ENCODE peak calls at places on chromosomes 16 and 17, in six cellular contexts. One of them, this sample, is unnamed.

GRCh38 chr17:28112199-28112995 is 69.9 kb downstream of the NLK start:
- DNase-seq in astrocyte of the spinal cord: no peak
- DNase-seq in Caco-2: no peak
- DNase-seq in fibroblast of mammary gland: peak; percentile 30
- DNase-seq in endodermal cell: no peak
- DNase-seq in heart left ventricle: no peak
- DNase-seq in this sample: peak; percentile 11

GRCh38 chr17:29246638-29247037 is at the start of gene CRYBA1:
- DNase-seq in fibroblast of mammary gland: no peak
- DNase-seq in endodermal cell: no peak
- DNase-seq in heart left ventricle: no peak
- DNase-seq in Caco-2: no peak
- DNase-seq in astrocyte of the spinal cord: no peak
- DNase-seq in this sample: no peak

GRCh38 chr17:146983-147761 is 9.8 kb downstream of the SCGB1C2 start:
- DNase-seq in fibroblast of mammary gland: no peak
- DNase-seq in endodermal cell: no peak
- DNase-seq in astrocyte of the spinal cord: no peak
- DNase-seq in heart left ventricle: peak; percentile 65
- DNase-seq in Caco-2: peak; percentile 29
- DNase-seq in this sample: no peak

GRCh38 chr16:19083670-19084069 is 16.3 kb downstream of the COQ7 start:
- DNase-seq in astrocyte of the spinal cord: no peak
- DNase-seq in heart left ventricle: no peak
- DNase-seq in endodermal cell: no peak
- DNase-seq in fibroblast of mammary gland: no peak
- DNase-seq in Caco-2: no peak
- DNase-seq in this sample: no peak

GRCh38 chr17:19448341-19449268 is 37.6 kb downstream of the RNF112 start:
- DNase-seq in Caco-2: peak; percentile 54
- DNase-seq in endodermal cell: peak; percentile 37
- DNase-seq in heart left ventricle: no peak
- DNase-seq in fibroblast of mammary gland: peak; percentile 99
- DNase-seq in astrocyte of the spinal cord: peak; percentile 94
- DNase-seq in this sample: peak; percentile 87

GRCh38 chr17:79479876-79480275 is 131.0 kb downstream of the RBFOX3 start:
- DNase-seq in astrocyte of the spinal cord: no peak
- DNase-seq in fibroblast of mammary gland: no peak
- DNase-seq in heart left ventricle: no peak
- DNase-seq in endodermal cell: no peak
- DNase-seq in Caco-2: no peak
- DNase-seq in this sample: no peak

GRCh38 chr17:68535903-68536302 is 23.7 kb downstream of the PRKAR1A start:
- DNase-seq in endodermal cell: no peak
- DNase-seq in heart left ventricle: no peak
- DNase-seq in Caco-2: no peak
- DNase-seq in astrocyte of the spinal cord: no peak
- DNase-seq in fibroblast of mammary gland: no peak
- DNase-seq in this sample: no peak

GRCh38 chr16:12340151-12340733 is 363.7 kb downstream of the SNX29 start:
- DNase-seq in heart left ventricle: no peak
- DNase-seq in astrocyte of the spinal cord: peak; percentile 75
- DNase-seq in endodermal cell: peak; percentile 90
- DNase-seq in Caco-2: peak; percentile 47
- DNase-seq in fibroblast of mammary gland: peak; percentile 67
- DNase-seq in this sample: peak; percentile 39

GRCh38 chr16:81003610-81004460 is 2.9 kb downstream of the CMC2 start:
- DNase-seq in endodermal cell: no peak
- DNase-seq in astrocyte of the spinal cord: no peak
- DNase-seq in Caco-2: no peak
- DNase-seq in fibroblast of mammary gland: peak; percentile 53
- DNase-seq in heart left ventricle: no peak
- DNase-seq in this sample: no peak

GRCh38 chr17:58156839-58157803 is 8.9 kb downstream of the OR4D1 start:
- DNase-seq in endodermal cell: peak; percentile 93
- DNase-seq in Caco-2: no peak
- DNase-seq in astrocyte of the spinal cord: no peak
- DNase-seq in heart left ventricle: peak; percentile 75
- DNase-seq in fibroblast of mammary gland: no peak
- DNase-seq in this sample: no peak

GRCh38 chr16:55501549-55502322 is 7.1 kb upstream of the LPCAT2 start:
- DNase-seq in Caco-2: no peak
- DNase-seq in fibroblast of mammary gland: no peak
- DNase-seq in astrocyte of the spinal cord: no peak
- DNase-seq in heart left ventricle: no peak
- DNase-seq in endodermal cell: peak; percentile 83
- DNase-seq in this sample: no peak

GRCh38 chr16:27748868-27749546 is 199.1 kb downstream of the KATNIP start:
- DNase-seq in heart left ventricle: peak; percentile 37
- DNase-seq in astrocyte of the spinal cord: peak; percentile 78
- DNase-seq in fibroblast of mammary gland: peak; percentile 81
- DNase-seq in endodermal cell: peak; percentile 82
- DNase-seq in Caco-2: peak; percentile 56
- DNase-seq in this sample: peak; percentile 85

GRCh38 chr17:7173687-7174602 is 5.2 kb downstream of the ASGR1 start:
- DNase-seq in heart left ventricle: peak; percentile 84
- DNase-seq in endodermal cell: peak; percentile 98
- DNase-seq in fibroblast of mammary gland: peak; percentile 38
- DNase-seq in Caco-2: no peak
- DNase-seq in astrocyte of the spinal cord: peak; percentile 20
- DNase-seq in this sample: no peak

GRCh38 chr17:49787932-49788442 is 494 bp upstream of the KAT7 start:
- DNase-seq in astrocyte of the spinal cord: no peak
- DNase-seq in Caco-2: no peak
- DNase-seq in heart left ventricle: no peak
- DNase-seq in endodermal cell: peak; percentile 73
- DNase-seq in fibroblast of mammary gland: no peak
- DNase-seq in this sample: no peak

GRCh38 chr17:20012137-20012536 is 3.0 kb downstream of the SPECC1 start:
- DNase-seq in Caco-2: no peak
- DNase-seq in heart left ventricle: no peak
- DNase-seq in endodermal cell: no peak
- DNase-seq in astrocyte of the spinal cord: no peak
- DNase-seq in fibroblast of mammary gland: no peak
- DNase-seq in this sample: no peak

GRCh38 chr17:44203731-44204452 is 4.2 kb upstream of the ATXN7L3 start:
- DNase-seq in fibroblast of mammary gland: peak; percentile 66
- DNase-seq in Caco-2: peak; percentile 62
- DNase-seq in heart left ventricle: no peak
- DNase-seq in endodermal cell: peak; percentile 91
- DNase-seq in astrocyte of the spinal cord: peak; percentile 58
- DNase-seq in this sample: no peak

GRCh38 chr16:50093607-50094570 is 28.1 kb downstream of the HEATR3 start:
- DNase-seq in Caco-2: no peak
- DNase-seq in fibroblast of mammary gland: peak; percentile 94
- DNase-seq in heart left ventricle: peak; percentile 69
- DNase-seq in astrocyte of the spinal cord: peak; percentile 59
- DNase-seq in endodermal cell: no peak
- DNase-seq in this sample: no peak

GRCh38 chr16:49602201-49603041 is 228.8 kb downstream of the C16orf78 start:
- DNase-seq in Caco-2: peak; percentile 26
- DNase-seq in endodermal cell: peak; percentile 48
- DNase-seq in astrocyte of the spinal cord: no peak
- DNase-seq in fibroblast of mammary gland: no peak
- DNase-seq in heart left ventricle: no peak
- DNase-seq in this sample: no peak

GRCh38 chr17:17362531-17362930 is 59.4 kb downstream of the NT5M start:
- DNase-seq in heart left ventricle: peak; percentile 44
- DNase-seq in endodermal cell: peak; percentile 26
- DNase-seq in astrocyte of the spinal cord: no peak
- DNase-seq in fibroblast of mammary gland: no peak
- DNase-seq in Caco-2: no peak
- DNase-seq in this sample: no peak

GRCh38 chr17:56319531-56319930 is 166.3 kb downstream of the ANKFN1 start:
- DNase-seq in endodermal cell: peak; percentile 42
- DNase-seq in astrocyte of the spinal cord: peak; percentile 73
- DNase-seq in heart left ventricle: no peak
- DNase-seq in fibroblast of mammary gland: peak; percentile 84
- DNase-seq in Caco-2: no peak
- DNase-seq in this sample: peak; percentile 11

GRCh38 chr16:89043636-89044393 is 49.8 kb upstream of the ACSF3 start:
- DNase-seq in heart left ventricle: peak; percentile 26
- DNase-seq in astrocyte of the spinal cord: no peak
- DNase-seq in Caco-2: no peak
- DNase-seq in endodermal cell: no peak
- DNase-seq in fibroblast of mammary gland: no peak
- DNase-seq in this sample: no peak

GRCh38 chr17:74368341-74369152 is 1.2 kb downstream of the GPR142 start:
- DNase-seq in astrocyte of the spinal cord: peak; percentile 24
- DNase-seq in Caco-2: peak; percentile 72
- DNase-seq in endodermal cell: peak; percentile 95
- DNase-seq in fibroblast of mammary gland: peak; percentile 52
- DNase-seq in heart left ventricle: peak; percentile 85
- DNase-seq in this sample: no peak

GRCh38 chr16:54506691-54507090 is 220.1 kb upstream of the IRX3 start:
- DNase-seq in heart left ventricle: no peak
- DNase-seq in astrocyte of the spinal cord: no peak
- DNase-seq in endodermal cell: no peak
- DNase-seq in fibroblast of mammary gland: no peak
- DNase-seq in Caco-2: no peak
- DNase-seq in this sample: no peak

GRCh38 chr17:67157732-67158639 is 87.0 kb downstream of the HELZ start:
- DNase-seq in heart left ventricle: no peak
- DNase-seq in endodermal cell: no peak
- DNase-seq in fibroblast of mammary gland: peak; percentile 69
- DNase-seq in astrocyte of the spinal cord: peak; percentile 38
- DNase-seq in Caco-2: no peak
- DNase-seq in this sample: no peak

GRCh38 chr16:84557504-84557903 is 53.0 kb upstream of the MEAK7 start:
- DNase-seq in astrocyte of the spinal cord: peak; percentile 62
- DNase-seq in fibroblast of mammary gland: no peak
- DNase-seq in endodermal cell: no peak
- DNase-seq in Caco-2: no peak
- DNase-seq in heart left ventricle: no peak
- DNase-seq in this sample: no peak

GRCh38 chr16:1159325-1159972 is 6.5 kb downstream of the CACNA1H start:
- DNase-seq in Caco-2: no peak
- DNase-seq in endodermal cell: no peak
- DNase-seq in heart left ventricle: no peak
- DNase-seq in astrocyte of the spinal cord: no peak
- DNase-seq in fibroblast of mammary gland: no peak
- DNase-seq in this sample: no peak

GRCh38 chr17:3546521-3546920 is 11.1 kb downstream of the TRPV3 start:
- DNase-seq in fibroblast of mammary gland: no peak
- DNase-seq in astrocyte of the spinal cord: no peak
- DNase-seq in Caco-2: no peak
- DNase-seq in heart left ventricle: no peak
- DNase-seq in endodermal cell: peak; percentile 87
- DNase-seq in this sample: no peak

GRCh38 chr17:3545151-3545550 is 12.5 kb downstream of the TRPV3 start:
- DNase-seq in fibroblast of mammary gland: no peak
- DNase-seq in endodermal cell: peak; percentile 63
- DNase-seq in heart left ventricle: no peak
- DNase-seq in astrocyte of the spinal cord: no peak
- DNase-seq in Caco-2: no peak
- DNase-seq in this sample: no peak

GRCh38 chr17:3542410-3543088 is 15.1 kb downstream of the TRPV3 start:
- DNase-seq in heart left ventricle: no peak
- DNase-seq in astrocyte of the spinal cord: no peak
- DNase-seq in endodermal cell: no peak
- DNase-seq in Caco-2: no peak
- DNase-seq in fibroblast of mammary gland: no peak
- DNase-seq in this sample: no peak

GRCh38 chr17:3543453-3543852 is 14.2 kb downstream of the TRPV3 start:
- DNase-seq in heart left ventricle: no peak
- DNase-seq in endodermal cell: peak; percentile 41
- DNase-seq in fibroblast of mammary gland: no peak
- DNase-seq in Caco-2: no peak
- DNase-seq in astrocyte of the spinal cord: no peak
- DNase-seq in this sample: no peak

GRCh38 chr17:3544365-3544764 is 13.2 kb downstream of the TRPV3 start:
- DNase-seq in endodermal cell: peak; percentile 38
- DNase-seq in heart left ventricle: no peak
- DNase-seq in astrocyte of the spinal cord: no peak
- DNase-seq in Caco-2: no peak
- DNase-seq in fibroblast of mammary gland: no peak
- DNase-seq in this sample: no peak
- H3K4me3 ChIP-seq in endodermal cell: no peak overlapping the region
- H3K4me3 ChIP-seq in heart left ventricle: no peak overlapping the region
- H3K4me3 ChIP-seq in astrocyte of the spinal cord: no peak overlapping the region
- H3K4me3 ChIP-seq in Caco-2: no peak overlapping the region
- H3K4me3 ChIP-seq in fibroblast of mammary gland: no peak overlapping the region
- H3K4me3 ChIP-seq in this sample: no peak overlapping the region

GRCh38 chr16:31696968-31697743 is 169.5 kb downstream of the AHSP start:
- DNase-seq in endodermal cell: no peak
- DNase-seq in Caco-2: no peak
- DNase-seq in astrocyte of the spinal cord: peak; percentile 35
- DNase-seq in fibroblast of mammary gland: peak; percentile 57
- DNase-seq in heart left ventricle: no peak
- DNase-seq in this sample: no peak
- TF ChIP-seq CTCF in endodermal cell: peak; percentile 80
- TF ChIP-seq CTCF in Caco-2: peak; percentile 48
- TF ChIP-seq CTCF in astrocyte of the spinal cord: peak; percentile 65
- TF ChIP-seq CTCF in fibroblast of mammary gland: peak; percentile 77
- TF ChIP-seq CTCF in heart left ventricle: peak; percentile 7
- TF ChIP-seq CTCF in this sample: peak; percentile 76

GRCh38 chr17:36592711-36593321 is 1.1 kb downstream of the DHRS11 start:
- DNase-seq in endodermal cell: no peak
- DNase-seq in heart left ventricle: no peak
- DNase-seq in astrocyte of the spinal cord: no peak
- DNase-seq in Caco-2: peak; percentile 87
- DNase-seq in fibroblast of mammary gland: no peak
- DNase-seq in this sample: no peak
- H3K4me3 ChIP-seq in endodermal cell: peak overlapping the region; percentile 88
- H3K4me3 ChIP-seq in heart left ventricle: peak overlapping the region; percentile 90
- H3K4me3 ChIP-seq in astrocyte of the spinal cord: peak overlapping the region; percentile 54
- H3K4me3 ChIP-seq in Caco-2: peak overlapping the region; percentile 96
- H3K4me3 ChIP-seq in fibroblast of mammary gland: peak overlapping the region; percentile 57
- H3K4me3 ChIP-seq in this sample: peak overlapping the region; percentile 66

GRCh38 chr16:82313754-82314153 is 143.7 kb upstream of the MPHOSPH6 start:
- DNase-seq in heart left ventricle: no peak
- DNase-seq in endodermal cell: no peak
- DNase-seq in fibroblast of mammary gland: no peak
- DNase-seq in Caco-2: no peak
- DNase-seq in astrocyte of the spinal cord: no peak
- DNase-seq in this sample: no peak
- TF ChIP-seq CTCF in heart left ventricle: no peak
- TF ChIP-seq CTCF in endodermal cell: no peak
- TF ChIP-seq CTCF in fibroblast of mammary gland: no peak
- TF ChIP-seq CTCF in Caco-2: no peak
- TF ChIP-seq CTCF in astrocyte of the spinal cord: no peak
- TF ChIP-seq CTCF in this sample: no peak

GRCh38 chr16:31143036-31143888 is 6.6 kb downstream of the PRSS36 start:
- DNase-seq in heart left ventricle: no peak
- DNase-seq in fibroblast of mammary gland: no peak
- DNase-seq in astrocyte of the spinal cord: no peak
- DNase-seq in endodermal cell: peak; percentile 65
- DNase-seq in Caco-2: no peak
- DNase-seq in this sample: no peak
- H3K4me3 ChIP-seq in heart left ventricle: peak overlapping the region; percentile 56
- H3K4me3 ChIP-seq in fibroblast of mammary gland: no peak overlapping the region
- H3K4me3 ChIP-seq in astrocyte of the spinal cord: no peak overlapping the region
- H3K4me3 ChIP-seq in endodermal cell: no peak overlapping the region
- H3K4me3 ChIP-seq in Caco-2: peak overlapping the region; percentile 46
- H3K4me3 ChIP-seq in this sample: peak overlapping the region; percentile 35

This sample was measured in BJ.